ENCODE peak calls at places on chromosomes 13 and 19, in ten cellular contexts. B is Calu3, Z is choroid plexus epithelial cell, U is astrocyte, M is OCI-LY7, A is neural crest cell, G is sigmoid colon, K is thoracic aorta, I is HFF-Myc, V is cardiac muscle cell. J is an unnamed sample.

GRCh38 chr13:78658630-78659449 is at the start of gene OBI1:
- DNase-seq in B (peak; percentile 74), Z (peak; percentile 92), U (peak; percentile 84), M (peak; percentile 90), A (peak; percentile 76), G (peak; percentile 95), K (peak; percentile 53), I (peak; percentile 46), V (peak; percentile 93), J (peak; percentile 88)

GRCh38 chr13:76769238-76769859 is 116.9 kb downstream of the KCTD12 start:
- DNase-seq in B (no peak), Z (no peak), U (peak; percentile 20), M (no peak), A (no peak), G (no peak), K (no peak), I (no peak), V (no peak), J (no peak)

GRCh38 chr19:39297931-39298634 is 1.9 kb downstream of the IFNL1 start:
- DNase-seq in B (no peak), Z (no peak), U (no peak), M (no peak), A (no peak), G (peak; percentile 52), K (no peak), I (no peak), V (no peak), J (no peak)

GRCh38 chr13:40233731-40234195 is 432.7 kb downstream of the FOXO1 start:
- DNase-seq in B (no peak), Z (no peak), U (no peak), M (no peak), A (no peak), G (peak; percentile 64), K (no peak), I (no peak), V (no peak), J (no peak)

GRCh38 chr19:18233224-18233825 is 7.1 kb upstream of the PDE4C start:
- DNase-seq in B (peak; percentile 59), Z (peak; percentile 44), U (peak; percentile 19), M (peak; percentile 37), A (peak; percentile 77), G (no peak), K (no peak), I (no peak), V (peak; percentile 57), J (peak; percentile 30)

GRCh38 chr19:12202250-12202649 is 39.4 kb downstream of the ZNF136 start:
- DNase-seq in B (no peak), Z (peak; percentile 14), U (no peak), M (peak; percentile 27), A (no peak), G (no peak), K (no peak), I (no peak), V (peak; percentile 10), J (peak; percentile 66)

GRCh38 chr19:16542894-16543498 is 759 bp upstream of the CHERP start:
- DNase-seq in B (no peak), Z (peak; percentile 16), U (no peak), M (peak; percentile 31), A (no peak), G (no peak), K (no peak), I (no peak), V (peak; percentile 3), J (no peak)

GRCh38 chr19:49422407-49423277 is 599 bp downstream of the PTH2 start:
- DNase-seq in B (peak; percentile 31), Z (peak; percentile 20), U (no peak), M (no peak), A (peak; percentile 56), G (no peak), K (no peak), I (no peak), V (peak; percentile 46), J (peak; percentile 40)

GRCh38 chr19:16778796-16779411 is 50.3 kb upstream of the SIN3B start:
- DNase-seq in B (peak; percentile 62), Z (peak; percentile 75), U (peak; percentile 22), M (peak; percentile 78), A (peak; percentile 46), G (no peak), K (no peak), I (peak; percentile 30), V (peak; percentile 70), J (peak; percentile 12)

GRCh38 chr13:80737513-80737912 is 396.6 kb upstream of the SPRY2 start:
- DNase-seq in B (no peak), Z (peak; percentile 11), U (no peak), M (no peak), A (no peak), G (no peak), K (no peak), I (no peak), V (peak; percentile 11), J (no peak)

GRCh38 chr13:101751488-101751887 is 299.0 kb downstream of the ITGBL1 start:
- DNase-seq in B (peak; percentile 3), Z (peak; percentile 99), U (peak; percentile 60), M (no peak), A (no peak), G (no peak), K (no peak), I (peak; percentile 85), V (peak; percentile 74), J (no peak)

GRCh38 chr19:44850641-44851109 is 4.6 kb downstream of the NECTIN2 start:
- DNase-seq in B (no peak), Z (no peak), U (no peak), M (no peak), A (no peak), G (peak; percentile 66), K (no peak), I (no peak), V (no peak), J (no peak)

GRCh38 chr19:44855606-44856005 is 9.5 kb downstream of the NECTIN2 start:
- DNase-seq in B (no peak), Z (no peak), U (no peak), M (no peak), A (no peak), G (no peak), K (no peak), I (no peak), V (no peak), J (no peak)

GRCh38 chr19:44857837-44858236 is 11.7 kb downstream of the NECTIN2 start:
- DNase-seq in B (peak; percentile 33), Z (no peak), U (no peak), M (no peak), A (no peak), G (no peak), K (no peak), I (no peak), V (no peak), J (no peak)

GRCh38 chr19:44851427-44851826 is 5.3 kb downstream of the NECTIN2 start:
- DNase-seq in B (no peak), Z (no peak), U (no peak), M (peak; percentile 38), A (no peak), G (no peak), K (no peak), I (no peak), V (no peak), J (no peak)

DNA sequence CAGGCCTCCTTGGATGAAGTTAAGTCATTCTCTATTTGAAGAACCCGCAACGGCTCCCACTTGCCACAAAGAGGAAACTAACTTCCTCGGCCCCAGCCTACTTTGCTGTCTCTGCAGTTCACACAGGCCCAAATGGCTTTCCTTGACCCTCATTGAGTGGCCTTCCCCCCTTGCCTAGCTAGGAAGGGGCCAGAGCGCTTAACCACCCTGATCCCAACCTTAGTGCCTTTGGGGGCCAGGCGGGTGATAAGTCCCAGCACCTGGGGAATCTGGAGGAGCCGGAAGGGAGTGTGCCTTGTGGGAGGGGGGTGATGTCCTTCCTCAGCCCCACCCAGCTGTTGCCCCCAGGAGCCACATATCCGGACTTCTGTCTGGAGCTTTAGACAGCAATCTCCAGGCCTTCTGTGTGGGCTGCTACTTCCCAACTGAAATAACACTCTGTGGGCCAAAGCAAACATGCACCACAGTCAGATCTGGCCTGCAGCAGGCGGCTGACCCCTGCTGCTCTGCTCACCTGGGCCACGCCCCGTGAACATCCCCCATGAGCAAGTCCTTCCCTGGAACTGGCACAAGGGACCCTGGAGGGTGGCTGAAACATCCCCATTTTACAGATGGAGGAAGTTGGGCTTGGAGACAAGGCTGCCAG is 10.5 kb downstream of the NECTIN2 start:
- DNase-seq in B (no peak), Z (peak; percentile 61), U (peak; percentile 54), M (no peak), A (no peak), G (no peak), K (no peak), I (no peak), V (no peak), J (no peak)
- TF ChIP-seq CTCF in B (no peak), Z (no peak), U (no peak), M (no peak), A (no peak), G (no peak), K (no peak), I (no peak), V (no peak), J (no peak)

GRCh38 chr13:38872693-38873092 is 117.9 kb downstream of the STOML3 start:
- DNase-seq in B (peak; percentile 57), Z (peak; percentile 51), U (peak; percentile 25), M (peak; percentile 40), A (peak; percentile 65), G (peak; percentile 69), K (no peak), I (no peak), V (peak; percentile 57), J (peak; percentile 7)
- TF ChIP-seq CTCF in B (no peak), Z (peak; percentile 73), U (peak; percentile 57), M (peak; percentile 86), A (peak; percentile 76), G (no peak), K (no peak), I (peak; percentile 49), V (peak; percentile 67), J (peak; percentile 46)

GRCh38 chr13:28138012-28138755 is at the start of gene PAN3:
- DNase-seq in B (peak; percentile 87), Z (peak; percentile 93), U (peak; percentile 71), M (peak; percentile 95), A (peak; percentile 88), G (peak; percentile 95), K (peak; percentile 79), I (peak; percentile 56), V (peak; percentile 93), J (peak; percentile 91)
- TF ChIP-seq CTCF in B (no peak), Z (no peak), U (no peak), M (peak; percentile 38), A (no peak), G (no peak), K (no peak), I (no peak), V (peak; percentile 12), J (no peak)

DNA sequence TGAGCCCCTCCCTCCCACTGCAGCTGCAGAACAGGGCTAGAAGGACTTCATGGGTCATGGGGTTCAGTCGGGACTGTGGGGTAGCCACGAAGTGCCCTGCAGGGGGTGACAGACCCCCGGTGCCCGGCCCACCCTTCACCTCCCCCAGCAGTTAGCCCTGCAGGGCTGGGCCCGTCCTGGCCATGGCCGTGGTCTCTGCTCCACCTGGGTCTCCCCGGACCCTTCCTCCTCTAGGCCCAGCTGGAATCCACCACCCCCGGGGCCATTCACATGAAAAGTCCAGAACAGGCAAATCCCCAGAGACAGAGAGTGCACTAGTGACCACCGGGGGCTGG is 17.3 kb downstream of the MKNK2 start:
- DNase-seq in B (no peak), Z (no peak), U (no peak), M (no peak), A (no peak), G (peak; percentile 66), K (no peak), I (no peak), V (no peak), J (no peak)
- TF ChIP-seq CTCF in B (no peak), Z (no peak), U (no peak), M (no peak), A (no peak), G (no peak), K (no peak), I (no peak), V (no peak), J (no peak)

J was measured in CD4-positive, alpha-beta T cell.